ENCODE peak calls at places on chromosomes 1 and 21, in four cellular contexts. E is uterus, I is colonic mucosa, U is GM23248. R is an unnamed sample. For H3K9me3, the result is how much of the 10 kb centered on the place peaks cover.

GRCh38 chr1:82485591-82486369 is 685.0 kb downstream of the ADGRL2 start:
- DNase-seq in E (no peak), I (peak), U (peak), R (no peak)

GRCh38 chr1:1664941-1665814 is 6.4 kb upstream of the CDK11B start:
- DNase-seq in E (no peak), I (no peak), U (no peak), R (no peak)

GRCh38 chr1:231550448-231550781 is 21.9 kb downstream of the TSNAX start:
- DNase-seq in E (no peak), I (no peak), U (peak), R (no peak)

GRCh38 chr1:163528710-163529348 is 207.1 kb downstream of the NUF2 start:
- DNase-seq in E (peak), I (peak), U (peak), R (no peak)

GRCh38 chr1:36765785-36766300 is 268.5 kb downstream of the GRIK3 start:
- DNase-seq in E (no peak), I (no peak), U (no peak), R (no peak)

GRCh38 chr21:36773995-36774394 is 75.1 kb downstream of the SIM2 start:
- DNase-seq in E (no peak), I (no peak), U (no peak), R (no peak)

GRCh38 chr1:18537386-18538306 is 56.9 kb downstream of the KLHDC7A start:
- DNase-seq in E (no peak), I (no peak), U (no peak), R (no peak)

GRCh38 chr1:47818682-47819502 is 178.3 kb downstream of the TRABD2B start:
- DNase-seq in E (no peak), I (no peak), U (no peak), R (no peak)

GRCh38 chr21:33256019-33256418 is 10.1 kb upstream of the IL10RB start:
- DNase-seq in E (no peak), I (no peak), U (no peak), R (no peak)

GRCh38 chr1:226512076-226512728 is 36.4 kb upstream of the STUM start:
- DNase-seq in E (no peak), I (no peak), U (no peak), R (no peak)

GRCh38 chr1:157577420-157577819 is 20.5 kb downstream of the FCRL4 start:
- DNase-seq in E (no peak), I (no peak), U (peak), R (no peak)

GRCh38 chr1:247407180-247407616 is 8.8 kb upstream of the NLRP3 start:
- DNase-seq in E (no peak), I (no peak), U (peak), R (no peak)

GRCh38 chr21:16541366-16541765 is 811.6 kb downstream of the USP25 start:
- DNase-seq in E (no peak), I (no peak), U (no peak), R (no peak)

GRCh38 chr21:36718951-36719501 is 20.1 kb downstream of the SIM2 start:
- DNase-seq in E (no peak), I (peak), U (peak), R (no peak)

GRCh38 chr1:51648180-51649109 is 31.6 kb downstream of the OSBPL9 start:
- DNase-seq in E (peak), I (peak), U (peak), R (peak)

GRCh38 chr1:37486680-37487618 is 12.6 kb downstream of the ZC3H12A start:
- DNase-seq in E (peak), I (peak), U (peak), R (no peak)

GRCh38 chr1:66549017-66549416 is 15.1 kb downstream of the SGIP1 start:
- DNase-seq in E (no peak), I (no peak), U (no peak), R (no peak)

GRCh38 chr1:18721066-18721465 is 90.4 kb downstream of the PAX7 start:
- DNase-seq in E (no peak), I (no peak), U (no peak), R (no peak)

GRCh38 chr1:211791979-211792378 is 38.6 kb downstream of the LPGAT1 start:
- DNase-seq in E (no peak), I (no peak), U (no peak), R (no peak)

GRCh38 chr1:7704214-7705047 is 66.7 kb upstream of the VAMP3 start:
- DNase-seq in E (peak), I (peak), U (peak), R (peak)
- H3K4me3 ChIP-seq in E (peak), I (no peak), U (no peak), R (peak)

GRCh38 chr1:27569088-27569459 is 34.9 kb downstream of the AHDC1 start:
- DNase-seq in E (peak), I (no peak), U (peak), R (no peak)
- H3K27ac ChIP-seq in E (peak), I (peak), U (peak), R (no peak)

GRCh38 chr1:11388617-11389016 is 90.3 kb upstream of the DISP3 start:
- DNase-seq in E (no peak), I (no peak), U (no peak), R (no peak)

GRCh38 chr1:11391891-11392290 is 87.1 kb upstream of the DISP3 start:
- DNase-seq in E (no peak), I (no peak), U (no peak), R (no peak)

GRCh38 chr1:11387829-11388228 is 91.1 kb upstream of the DISP3 start:
- DNase-seq in E (no peak), I (no peak), U (no peak), R (no peak)

GRCh38 chr1:11394592-11395229 is 84.2 kb upstream of the DISP3 start:
- DNase-seq in E (no peak), I (no peak), U (no peak), R (no peak)

GRCh38 chr1:11391327-11391726 is 87.6 kb upstream of the DISP3 start:
- DNase-seq in E (no peak), I (no peak), U (no peak), R (no peak)
- H3K9me3 ChIP-seq in E (under half), I (under half), U (under half), R (under half)

GRCh38 chr1:213507472-213508223 is 456.6 kb downstream of the RPS6KC1 start:
- DNase-seq in E (no peak), I (no peak), U (no peak), R (no peak)
- H3K4me3 ChIP-seq in E (no peak), I (no peak), U (no peak), R (no peak)

DNA sequence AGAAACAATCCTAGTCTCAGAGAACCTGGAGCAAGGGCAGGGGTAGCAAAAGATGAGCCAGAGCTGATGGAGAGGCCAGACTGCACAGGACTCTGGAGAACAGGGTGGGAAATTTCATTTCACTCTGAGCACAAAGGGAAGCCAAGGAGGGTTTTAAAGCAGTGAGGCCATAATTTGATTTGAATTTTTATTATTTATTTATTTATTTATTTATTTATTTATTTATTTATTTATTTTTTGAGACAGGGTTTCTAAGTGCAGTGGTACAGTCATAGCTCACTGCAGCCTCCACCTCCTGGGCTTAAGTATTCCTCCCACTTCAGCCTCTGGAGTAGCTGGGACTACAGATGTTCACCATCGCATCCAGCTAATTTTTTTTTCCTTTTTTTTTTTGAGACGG is 45.1 kb downstream of the MT1HL1 start:
- DNase-seq in E (no peak), I (no peak), U (no peak), R (no peak)
- H3K27ac ChIP-seq in E (no peak), I (no peak), U (no peak), R (no peak)

GRCh38 chr1:2820731-2821372 is 19.4 kb upstream of the TTC34 start:
- DNase-seq in E (no peak), I (no peak), U (no peak), R (no peak)

GRCh38 chr1:2822621-2823145 is 21.2 kb upstream of the TTC34 start:
- DNase-seq in E (no peak), I (no peak), U (no peak), R (no peak)

GRCh38 chr1:2819831-2820730 is 18.6 kb upstream of the TTC34 start:
- DNase-seq in E (no peak), I (no peak), U (no peak), R (no peak)

GRCh38 chr1:2821970-2822620 is 20.6 kb upstream of the TTC34 start:
- DNase-seq in E (no peak), I (peak), U (peak), R (no peak)

DNA sequence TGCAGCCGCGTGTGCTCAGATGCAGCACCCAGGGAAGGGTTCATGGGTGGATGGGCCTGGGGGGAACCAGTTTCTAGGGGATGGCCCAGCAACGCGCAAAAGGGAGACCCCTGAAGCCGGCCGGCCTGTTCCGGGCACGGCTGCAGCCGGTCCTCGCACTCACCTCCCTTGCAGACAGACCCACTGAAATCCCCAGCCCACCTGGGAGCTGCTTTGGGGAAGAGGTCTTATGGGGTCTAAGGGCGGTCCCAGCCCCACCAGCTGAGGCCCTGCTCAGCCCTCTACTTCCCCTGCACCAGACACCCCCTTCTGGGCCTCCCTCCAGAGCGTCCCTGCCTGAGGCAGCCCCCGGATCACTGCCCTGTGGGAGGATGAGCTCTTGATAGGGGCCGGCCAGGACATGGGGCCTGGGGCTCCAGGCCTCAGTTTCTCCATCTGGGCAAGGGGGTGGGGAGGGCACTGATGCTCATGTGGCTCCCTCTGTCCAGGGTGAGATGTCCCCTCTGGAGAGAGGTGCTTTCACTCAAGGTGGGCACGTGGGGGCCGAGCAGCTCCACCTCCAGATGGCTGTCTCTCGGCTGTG is 20.0 kb upstream of the TTC34 start:
- DNase-seq in E (no peak), I (no peak), U (no peak), R (no peak)
- H3K9me3 ChIP-seq in E (under half), I (under half), U (under half), R (half or more)

R was measured in AG04450.